ENCODE peak calls at places on chromosomes 1 and 21, in five cellular contexts. One of them, this sample, is unnamed.

GRCh38 chr1:205473966-205474365 is 18.1 kb upstream of the BLACAT1 start:
- DNase-seq in BE2C: no peak
- DNase-seq in MM.1S: no peak
- DNase-seq in Calu3: no peak
- DNase-seq in CD8-positive, alpha-beta T cell: no peak
- DNase-seq in this sample: no peak

GRCh38 chr1:4975856-4976255 is 321.4 kb downstream of the AJAP1 start:
- DNase-seq in BE2C: no peak
- DNase-seq in MM.1S: no peak
- DNase-seq in Calu3: no peak
- DNase-seq in CD8-positive, alpha-beta T cell: no peak
- DNase-seq in this sample: no peak

GRCh38 chr1:41392528-41392924 is 31.3 kb downstream of the FOXO6 start:
- DNase-seq in BE2C: no peak
- DNase-seq in MM.1S: no peak
- DNase-seq in Calu3: no peak
- DNase-seq in CD8-positive, alpha-beta T cell: no peak
- DNase-seq in this sample: no peak

GRCh38 chr1:236724049-236724448 is 37.8 kb downstream of the ACTN2 start:
- DNase-seq in BE2C: no peak
- DNase-seq in MM.1S: no peak
- DNase-seq in Calu3: no peak
- DNase-seq in CD8-positive, alpha-beta T cell: no peak
- DNase-seq in this sample: no peak

GRCh38 chr1:234620272-234620711 is 10.3 kb upstream of the IRF2BP2 start:
- DNase-seq in BE2C: no peak
- DNase-seq in MM.1S: no peak
- DNase-seq in Calu3: no peak
- DNase-seq in CD8-positive, alpha-beta T cell: no peak
- DNase-seq in this sample: no peak

GRCh38 chr1:7529917-7530316 is 241.2 kb upstream of the VAMP3 start:
- DNase-seq in BE2C: no peak
- DNase-seq in MM.1S: no peak
- DNase-seq in Calu3: no peak
- DNase-seq in CD8-positive, alpha-beta T cell: no peak
- DNase-seq in this sample: no peak

GRCh38 chr1:229271448-229272120 is 673 bp downstream of the RAB4A start:
- DNase-seq in BE2C: no peak
- DNase-seq in MM.1S: peak; percentile 68
- DNase-seq in Calu3: no peak
- DNase-seq in CD8-positive, alpha-beta T cell: peak; percentile 51
- DNase-seq in this sample: no peak

GRCh38 chr1:100510441-100510840 is 27.5 kb upstream of the GPR88 start:
- DNase-seq in BE2C: no peak
- DNase-seq in MM.1S: no peak
- DNase-seq in Calu3: no peak
- DNase-seq in CD8-positive, alpha-beta T cell: no peak
- DNase-seq in this sample: no peak

GRCh38 chr1:61174060-61174788 is 91.9 kb downstream of the NFIA start:
- DNase-seq in BE2C: no peak
- DNase-seq in MM.1S: peak; percentile 30
- DNase-seq in Calu3: no peak
- DNase-seq in CD8-positive, alpha-beta T cell: no peak
- DNase-seq in this sample: no peak

GRCh38 chr21:45540601-45540970 is 1.7 kb downstream of the SLC19A1 start:
- DNase-seq in BE2C: peak; percentile 6
- DNase-seq in MM.1S: no peak
- DNase-seq in Calu3: no peak
- DNase-seq in CD8-positive, alpha-beta T cell: no peak
- DNase-seq in this sample: no peak

GRCh38 chr1:55088413-55088812 is 49.1 kb downstream of the PCSK9 start:
- DNase-seq in BE2C: no peak
- DNase-seq in MM.1S: no peak
- DNase-seq in Calu3: no peak
- DNase-seq in CD8-positive, alpha-beta T cell: no peak
- DNase-seq in this sample: no peak

GRCh38 chr1:202835548-202836072 is 24.9 kb downstream of the PCAT6 start:
- DNase-seq in BE2C: no peak
- DNase-seq in MM.1S: no peak
- DNase-seq in Calu3: no peak
- DNase-seq in CD8-positive, alpha-beta T cell: peak; percentile 21
- DNase-seq in this sample: no peak

GRCh38 chr21:43916076-43916475 is 51.1 kb downstream of the AGPAT3 start:
- DNase-seq in BE2C: no peak
- DNase-seq in MM.1S: peak; percentile 37
- DNase-seq in Calu3: no peak
- DNase-seq in CD8-positive, alpha-beta T cell: no peak
- DNase-seq in this sample: no peak

GRCh38 chr1:70896224-70896623 is 151.4 kb downstream of the PTGER3 start:
- DNase-seq in BE2C: no peak
- DNase-seq in MM.1S: no peak
- DNase-seq in Calu3: no peak
- DNase-seq in CD8-positive, alpha-beta T cell: no peak
- DNase-seq in this sample: no peak

GRCh38 chr1:9717193-9718005 is 65.9 kb downstream of the PIK3CD start:
- DNase-seq in BE2C: no peak
- DNase-seq in MM.1S: peak; percentile 88
- DNase-seq in Calu3: no peak
- DNase-seq in CD8-positive, alpha-beta T cell: peak; percentile 91
- DNase-seq in this sample: peak; percentile 87

GRCh38 chr1:202815120-202815519 is 4.4 kb downstream of the PCAT6 start:
- DNase-seq in BE2C: no peak
- DNase-seq in MM.1S: no peak
- DNase-seq in Calu3: no peak
- DNase-seq in CD8-positive, alpha-beta T cell: no peak
- DNase-seq in this sample: no peak

GRCh38 chr1:26775666-26776065 is 12.1 kb upstream of the PIGV start:
- DNase-seq in BE2C: no peak
- DNase-seq in MM.1S: no peak
- DNase-seq in Calu3: no peak
- DNase-seq in CD8-positive, alpha-beta T cell: no peak
- DNase-seq in this sample: no peak

GRCh38 chr1:247378334-247379073 is 37.5 kb upstream of the NLRP3 start:
- DNase-seq in BE2C: no peak
- DNase-seq in MM.1S: no peak
- DNase-seq in Calu3: no peak
- DNase-seq in CD8-positive, alpha-beta T cell: no peak
- DNase-seq in this sample: no peak

GRCh38 chr1:41497056-41497440 is 12.6 kb upstream of the EDN2 start:
- DNase-seq in BE2C: no peak
- DNase-seq in MM.1S: no peak
- DNase-seq in Calu3: peak; percentile 34
- DNase-seq in CD8-positive, alpha-beta T cell: no peak
- DNase-seq in this sample: no peak

GRCh38 chr1:50126962-50127715 is 18.4 kb downstream of the ELAVL4 start:
- DNase-seq in BE2C: no peak
- DNase-seq in MM.1S: no peak
- DNase-seq in Calu3: no peak
- DNase-seq in CD8-positive, alpha-beta T cell: no peak
- DNase-seq in this sample: no peak

GRCh38 chr21:42363331-42363730 is 3.0 kb downstream of the TFF1 start:
- DNase-seq in BE2C: no peak
- DNase-seq in MM.1S: no peak
- DNase-seq in Calu3: peak; percentile 6
- DNase-seq in CD8-positive, alpha-beta T cell: no peak
- DNase-seq in this sample: no peak

GRCh38 chr1:157193219-157193618 is 55.0 kb upstream of the ETV3 start:
- DNase-seq in BE2C: no peak
- DNase-seq in MM.1S: no peak
- DNase-seq in Calu3: no peak
- DNase-seq in CD8-positive, alpha-beta T cell: no peak
- DNase-seq in this sample: no peak

GRCh38 chr1:13597166-13597565 is 13.5 kb downstream of the PDPN start:
- DNase-seq in BE2C: no peak
- DNase-seq in MM.1S: no peak
- DNase-seq in Calu3: no peak
- DNase-seq in CD8-positive, alpha-beta T cell: no peak
- DNase-seq in this sample: no peak

GRCh38 chr1:32612189-32612881 is 38.0 kb downstream of the ZBTB8OS start:
- DNase-seq in BE2C: peak; percentile 87
- DNase-seq in MM.1S: no peak
- DNase-seq in Calu3: peak; percentile 93
- DNase-seq in CD8-positive, alpha-beta T cell: peak; percentile 42
- DNase-seq in this sample: peak; percentile 11

GRCh38 chr21:37757631-37758376 is 158.5 kb downstream of the KCNJ6 start:
- DNase-seq in BE2C: no peak
- DNase-seq in MM.1S: no peak
- DNase-seq in Calu3: no peak
- DNase-seq in CD8-positive, alpha-beta T cell: no peak
- DNase-seq in this sample: no peak
- TF ChIP-seq CTCF in BE2C: no peak
- TF ChIP-seq CTCF in MM.1S: no peak
- TF ChIP-seq CTCF in Calu3: no peak
- TF ChIP-seq CTCF in CD8-positive, alpha-beta T cell: no peak
- TF ChIP-seq CTCF in this sample: no peak

DNA sequence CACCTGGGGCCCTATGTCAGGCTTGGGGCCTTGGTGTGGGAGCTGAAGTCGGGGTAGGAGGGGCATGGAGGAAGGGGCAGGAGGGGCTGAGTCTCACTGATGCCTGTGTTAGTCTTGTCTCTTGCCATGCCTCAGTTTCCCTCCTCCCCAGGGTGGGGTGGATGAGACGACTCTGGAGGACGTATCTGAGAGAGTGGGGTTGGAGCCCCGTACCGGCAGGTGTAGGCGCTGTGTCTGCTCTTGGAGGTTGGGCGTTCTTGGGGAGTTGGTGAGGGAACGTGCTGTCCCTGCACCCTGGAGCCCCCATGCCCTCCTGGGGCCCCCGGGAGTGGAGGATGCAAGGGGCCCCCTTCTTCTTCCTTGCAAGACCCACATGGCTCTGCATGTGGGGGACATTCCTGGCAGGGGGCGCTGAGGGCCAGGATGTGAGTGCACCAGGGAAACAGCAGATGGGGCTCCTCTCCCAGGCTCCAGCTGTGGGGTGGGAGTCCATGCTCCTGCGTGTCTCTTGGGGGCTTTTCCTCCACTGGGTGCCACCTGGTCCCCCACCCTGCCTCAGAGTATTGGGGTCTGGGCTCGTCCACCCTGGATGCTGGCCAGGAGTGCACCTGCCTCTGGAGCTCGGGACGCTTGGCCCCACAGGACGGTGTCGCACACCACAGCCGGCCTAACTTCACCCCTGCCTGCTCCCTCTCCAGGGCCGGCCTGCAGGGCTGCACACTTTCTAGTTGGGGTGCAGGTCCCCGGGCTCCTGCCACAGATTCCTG is 1.4 kb upstream of the TNFRSF14 start:
- DNase-seq in BE2C: no peak
- DNase-seq in MM.1S: no peak
- DNase-seq in Calu3: peak; percentile 38
- DNase-seq in CD8-positive, alpha-beta T cell: peak; percentile 64
- DNase-seq in this sample: peak; percentile 56
- TF ChIP-seq CTCF in BE2C: peak; percentile 56
- TF ChIP-seq CTCF in MM.1S: peak; percentile 32
- TF ChIP-seq CTCF in Calu3: peak; percentile 34
- TF ChIP-seq CTCF in CD8-positive, alpha-beta T cell: peak; percentile 71
- TF ChIP-seq CTCF in this sample: peak; percentile 80

DNA sequence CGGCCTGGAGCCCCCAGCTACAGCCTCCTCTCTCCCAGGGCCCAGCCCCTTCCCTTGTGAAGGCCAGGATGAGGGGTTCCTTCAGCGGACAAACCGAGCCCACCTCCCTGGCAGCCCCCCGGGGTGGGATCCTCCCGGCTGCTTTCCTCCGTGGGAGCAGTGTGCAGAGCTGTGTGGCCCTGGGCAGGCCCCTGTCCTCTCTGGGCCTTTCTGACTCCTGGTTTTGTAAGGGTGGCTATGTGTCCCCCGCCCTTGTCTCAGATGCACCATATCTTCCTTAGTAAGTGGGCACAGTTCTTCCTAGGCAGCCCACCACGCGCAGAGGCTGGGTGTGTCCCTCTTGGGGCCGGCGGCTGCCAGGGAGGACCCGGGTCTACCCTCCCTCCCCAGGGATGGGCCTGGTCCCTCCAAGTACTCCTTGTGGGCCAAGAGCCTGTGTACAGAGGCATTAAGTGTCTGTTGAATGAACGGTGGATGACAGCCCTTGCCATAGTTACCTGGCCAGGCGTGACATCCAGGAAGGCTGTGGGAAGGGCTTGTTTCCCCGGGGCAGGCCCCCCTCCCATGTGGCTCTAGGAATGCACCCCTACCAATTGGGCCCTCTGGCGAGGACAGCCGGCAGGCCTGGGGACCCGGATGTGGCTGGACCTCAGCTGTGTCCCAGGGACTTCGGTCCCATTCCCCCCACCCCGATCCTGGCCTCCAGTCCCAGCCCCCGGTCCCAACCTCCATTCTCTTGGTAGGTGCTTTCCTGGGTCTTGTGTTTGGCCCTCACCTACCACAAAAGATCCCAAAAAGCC is 3.9 kb downstream of the SMIM1 start:
- DNase-seq in BE2C: no peak
- DNase-seq in MM.1S: no peak
- DNase-seq in Calu3: no peak
- DNase-seq in CD8-positive, alpha-beta T cell: no peak
- DNase-seq in this sample: no peak
- TF ChIP-seq CTCF in BE2C: no peak
- TF ChIP-seq CTCF in MM.1S: no peak
- TF ChIP-seq CTCF in Calu3: no peak
- TF ChIP-seq CTCF in CD8-positive, alpha-beta T cell: no peak
- TF ChIP-seq CTCF in this sample: peak; percentile 13

DNA sequence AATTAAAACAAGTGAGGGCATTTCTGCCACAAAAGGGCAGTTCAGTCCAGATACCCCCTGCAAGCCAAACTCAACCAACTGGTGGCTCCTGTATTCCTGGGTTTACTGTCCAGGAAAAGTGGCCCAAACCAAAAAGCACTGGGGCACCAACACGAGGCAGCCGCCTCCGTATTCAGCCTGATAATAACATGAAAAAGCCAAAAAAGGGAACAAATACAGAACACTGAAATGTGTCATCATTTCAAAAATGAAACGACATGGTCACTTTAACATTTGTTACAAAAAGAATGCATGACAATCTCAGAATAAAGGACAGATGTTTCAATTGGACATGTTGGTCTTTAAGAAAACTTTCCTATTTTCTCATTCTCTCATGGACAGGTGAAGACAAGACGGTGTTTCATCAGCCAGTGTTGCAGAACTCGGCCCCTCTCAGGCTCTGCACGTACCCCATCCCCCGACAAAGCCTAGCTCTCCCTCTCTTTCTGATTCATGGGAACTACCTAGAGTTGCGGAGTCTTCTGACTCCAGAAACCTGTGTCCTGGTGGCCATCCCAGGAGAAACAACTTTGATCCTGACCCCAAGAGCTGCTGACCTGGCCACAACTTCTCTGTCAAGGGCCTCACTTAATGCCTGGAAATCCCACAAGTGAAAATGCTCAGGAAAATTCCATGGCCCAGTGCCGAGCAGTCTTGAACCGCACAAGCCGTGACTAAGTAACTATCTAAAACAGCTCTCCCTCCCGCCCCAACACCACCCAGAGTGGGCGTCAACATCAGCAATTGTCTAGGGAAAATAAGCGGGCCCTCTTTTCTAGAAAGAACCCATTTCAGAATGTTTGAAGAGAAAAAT is 27.1 kb downstream of the ZBTB17 start:
- DNase-seq in BE2C: no peak
- DNase-seq in MM.1S: no peak
- DNase-seq in Calu3: no peak
- DNase-seq in CD8-positive, alpha-beta T cell: no peak
- DNase-seq in this sample: no peak
- TF ChIP-seq CTCF in BE2C: no peak
- TF ChIP-seq CTCF in MM.1S: no peak
- TF ChIP-seq CTCF in Calu3: no peak
- TF ChIP-seq CTCF in CD8-positive, alpha-beta T cell: no peak
- TF ChIP-seq CTCF in this sample: no peak